ENCODE peak calls at places on chromosome 10, in seven cellular contexts. P, R, E, J, A, W and T are unnamed samples.

GRCh38 chr10:83283151-83283550 is 856.2 kb upstream of the GHITM start:
- DNase-seq in J (no peak), A (no peak), W (no peak), E (no peak), R (no peak), P (no peak), T (no peak)

GRCh38 chr10:62580396-62580795 is 206.2 kb downstream of the ZNF365 start:
- DNase-seq in E (no peak), A (no peak), J (no peak), W (no peak), P (no peak), R (no peak), T (peak)

GRCh38 chr10:119241066-119241465 is 33.7 kb downstream of the GRK5 start:
- DNase-seq in J (no peak), E (no peak), A (no peak), R (no peak), W (no peak), P (no peak), T (no peak)

GRCh38 chr10:125060851-125061556 is 99.4 kb downstream of the CTBP2 start:
- DNase-seq in P (peak), E (peak), W (peak), J (peak), R (peak), A (no peak), T (peak)

GRCh38 chr10:118615888-118616287 is 20.4 kb upstream of the PRLHR start:
- DNase-seq in W (no peak), P (no peak), A (no peak), J (no peak), E (no peak), R (no peak), T (peak)

GRCh38 chr10:71694567-71694968 is 25.0 kb downstream of the C10orf105 start:
- DNase-seq in P (peak), R (no peak), J (peak), A (peak), E (no peak), W (peak), T (no peak)

GRCh38 chr10:48814933-48815332 is 124.7 kb downstream of the LRRC18 start:
- DNase-seq in R (no peak), E (no peak), W (no peak), J (no peak), A (no peak), P (no peak), T (peak)

GRCh38 chr10:123939591-123939990 is 48.0 kb upstream of the CPXM2 start:
- DNase-seq in R (no peak), E (no peak), A (no peak), P (no peak), J (no peak), W (no peak), T (no peak)

GRCh38 chr10:117112220-117112619 is 25.9 kb downstream of the VAX1 start:
- DNase-seq in R (no peak), A (no peak), W (no peak), J (no peak), P (no peak), E (no peak), T (peak)

GRCh38 chr10:18204050-18204449 is 63.8 kb downstream of the CACNB2 start:
- DNase-seq in E (no peak), A (no peak), P (no peak), R (peak), W (no peak), J (no peak), T (no peak)

GRCh38 chr10:70300461-70300860 is 16.7 kb upstream of the NPFFR1 start:
- DNase-seq in R (no peak), J (no peak), A (no peak), W (no peak), E (no peak), P (no peak), T (no peak)

GRCh38 chr10:62454696-62455451 is 80.7 kb downstream of the ZNF365 start:
- DNase-seq in R (peak), E (no peak), P (no peak), W (peak), A (no peak), J (no peak), T (peak)

GRCh38 chr10:69801434-69802315 is at the start of gene COL13A1:
- DNase-seq in P (no peak), W (peak), J (no peak), A (no peak), R (peak), E (no peak), T (peak)